ENCODE peak calls at places on chromosomes 16 and 17, in six cellular contexts. One of them, this sample, is unnamed.

GRCh38 chr17:80446645-80447405 is 29.6 kb downstream of the NPTX1 start:
- DNase-seq in brain microvascular endothelial cell: no peak
- DNase-seq in Peyer's patch: no peak
- DNase-seq in HCEC 1CT: no peak
- DNase-seq in LoVo: no peak
- DNase-seq in stimulated activated CD8-positive, alpha-beta memory T cell treated with anti-CD3 and anti-CD28 coated beads, Interleukin-4, amount 100 ng/mL, for 24 hours: no peak
- DNase-seq in this sample: peak

GRCh38 chr17:76146053-76146875 is 5.2 kb upstream of the FOXJ1 start:
- DNase-seq in brain microvascular endothelial cell: no peak
- DNase-seq in Peyer's patch: peak
- DNase-seq in HCEC 1CT: no peak
- DNase-seq in LoVo: no peak
- DNase-seq in stimulated activated CD8-positive, alpha-beta memory T cell treated with anti-CD3 and anti-CD28 coated beads, Interleukin-4, amount 100 ng/mL, for 24 hours: no peak
- DNase-seq in this sample: no peak

GRCh38 chr17:63544467-63545301 is 5.6 kb upstream of the DCAF7 start:
- DNase-seq in brain microvascular endothelial cell: no peak
- DNase-seq in Peyer's patch: no peak
- DNase-seq in HCEC 1CT: no peak
- DNase-seq in LoVo: no peak
- DNase-seq in stimulated activated CD8-positive, alpha-beta memory T cell treated with anti-CD3 and anti-CD28 coated beads, Interleukin-4, amount 100 ng/mL, for 24 hours: no peak
- DNase-seq in this sample: peak

GRCh38 chr17:62888148-62888547 is 77.9 kb upstream of the TANC2 start:
- DNase-seq in brain microvascular endothelial cell: no peak
- DNase-seq in Peyer's patch: no peak
- DNase-seq in HCEC 1CT: peak
- DNase-seq in LoVo: no peak
- DNase-seq in stimulated activated CD8-positive, alpha-beta memory T cell treated with anti-CD3 and anti-CD28 coated beads, Interleukin-4, amount 100 ng/mL, for 24 hours: no peak
- DNase-seq in this sample: no peak

GRCh38 chr17:35460354-35460851 is 11.8 kb upstream of the SLFN13 start:
- DNase-seq in brain microvascular endothelial cell: no peak
- DNase-seq in Peyer's patch: peak
- DNase-seq in HCEC 1CT: no peak
- DNase-seq in LoVo: peak
- DNase-seq in stimulated activated CD8-positive, alpha-beta memory T cell treated with anti-CD3 and anti-CD28 coated beads, Interleukin-4, amount 100 ng/mL, for 24 hours: peak
- DNase-seq in this sample: no peak

GRCh38 chr16:89067677-89068076 is 26.0 kb upstream of the ACSF3 start:
- DNase-seq in brain microvascular endothelial cell: no peak
- DNase-seq in Peyer's patch: peak
- DNase-seq in HCEC 1CT: no peak
- DNase-seq in LoVo: no peak
- DNase-seq in stimulated activated CD8-positive, alpha-beta memory T cell treated with anti-CD3 and anti-CD28 coated beads, Interleukin-4, amount 100 ng/mL, for 24 hours: no peak
- DNase-seq in this sample: no peak

GRCh38 chr16:842061-842476 is 41.5 kb upstream of the GNG13 start:
- DNase-seq in brain microvascular endothelial cell: peak
- DNase-seq in Peyer's patch: no peak
- DNase-seq in HCEC 1CT: no peak
- DNase-seq in LoVo: no peak
- DNase-seq in stimulated activated CD8-positive, alpha-beta memory T cell treated with anti-CD3 and anti-CD28 coated beads, Interleukin-4, amount 100 ng/mL, for 24 hours: no peak
- DNase-seq in this sample: peak

GRCh38 chr17:69067274-69068047 is 6.7 kb upstream of the ABCA9 start:
- DNase-seq in brain microvascular endothelial cell: no peak
- DNase-seq in Peyer's patch: no peak
- DNase-seq in HCEC 1CT: peak
- DNase-seq in LoVo: no peak
- DNase-seq in stimulated activated CD8-positive, alpha-beta memory T cell treated with anti-CD3 and anti-CD28 coated beads, Interleukin-4, amount 100 ng/mL, for 24 hours: no peak
- DNase-seq in this sample: no peak

GRCh38 chr17:75475851-75476250 is 19.4 kb downstream of the TMEM94 start:
- DNase-seq in brain microvascular endothelial cell: no peak
- DNase-seq in Peyer's patch: no peak
- DNase-seq in HCEC 1CT: no peak
- DNase-seq in LoVo: no peak
- DNase-seq in stimulated activated CD8-positive, alpha-beta memory T cell treated with anti-CD3 and anti-CD28 coated beads, Interleukin-4, amount 100 ng/mL, for 24 hours: no peak
- DNase-seq in this sample: peak

GRCh38 chr17:65984299-65984698 is 207.6 kb downstream of the CEP112 start:
- DNase-seq in brain microvascular endothelial cell: peak
- DNase-seq in Peyer's patch: no peak
- DNase-seq in HCEC 1CT: no peak
- DNase-seq in LoVo: no peak
- DNase-seq in stimulated activated CD8-positive, alpha-beta memory T cell treated with anti-CD3 and anti-CD28 coated beads, Interleukin-4, amount 100 ng/mL, for 24 hours: no peak
- DNase-seq in this sample: no peak

This sample was measured in hepatic stellate cell.